ENCODE peak calls at places on chromosomes 11 and 22, in eight cellular contexts. R, U, T, A, Z, O, D and V are unnamed samples.

GRCh38 chr11:17366491-17366890 is 14.9 kb downstream of the NCR3LG1 start:
- DNase-seq in U (no peak), Z (no peak), R (no peak), T (no peak), D (no peak), A (no peak), O (no peak), V (no peak)

GRCh38 chr22:29263791-29264216 is 4.0 kb downstream of the RHBDD3 start:
- DNase-seq in O (no peak), A (no peak), T (no peak), D (no peak), Z (no peak), R (no peak), U (no peak), V (no peak)

GRCh38 chr11:2558402-2558801 is 113.6 kb downstream of the KCNQ1 start:
- DNase-seq in Z (no peak), D (no peak), T (no peak), A (no peak), U (no peak), O (no peak), R (no peak), V (peak)

GRCh38 chr22:23128269-23129108 is 13.3 kb downstream of the RSPH14 start:
- DNase-seq in U (peak), T (peak), D (peak), Z (peak), O (peak), A (peak), R (peak), V (peak)

GRCh38 chr11:43818220-43818619 is 62.4 kb upstream of the ALKBH3 start:
- DNase-seq in D (no peak), T (no peak), U (no peak), A (no peak), R (no peak), O (no peak), Z (no peak), V (no peak)

GRCh38 chr11:73157141-73158010 is 15.3 kb upstream of the FCHSD2 start:
- DNase-seq in D (no peak), T (peak), Z (no peak), O (no peak), U (peak), R (no peak), A (no peak), V (peak)

GRCh38 chr11:70078796-70079616 is 889 bp downstream of the ANO1 start:
- DNase-seq in R (no peak), A (no peak), D (no peak), T (no peak), O (no peak), U (no peak), Z (no peak), V (no peak)

GRCh38 chr11:110501428-110501827 is 71.7 kb downstream of the FDX1 start:
- DNase-seq in A (no peak), T (no peak), R (no peak), Z (no peak), O (no peak), U (no peak), D (no peak), V (no peak)

GRCh38 chr11:72982286-72982685 is 159.8 kb downstream of the FCHSD2 start:
- DNase-seq in D (no peak), Z (no peak), U (no peak), O (no peak), A (no peak), T (no peak), R (no peak), V (no peak)

GRCh38 chr11:693415-693831 is 1.6 kb downstream of the DEAF1 start:
- DNase-seq in A (no peak), U (no peak), R (no peak), Z (no peak), D (no peak), O (no peak), T (no peak), V (no peak)